ENCODE peak calls at places on chromosomes 4 and X, in ten cellular contexts. C is AG04450, I is tibial nerve, P is GM23338, S is colonic mucosa, O is transverse colon, Q is H1, G is cardiac muscle cell, U is BJ, J is astrocyte. V is an unnamed sample.

GRCh38 chr4:146525754-146526153 is 4.0 kb upstream of the SLC10A7 start:
- DNase-seq in O (no peak), S (no peak), I (no peak), U (no peak), P (no peak), G (no peak), J (no peak), Q (no peak), C (no peak), V (no peak)

GRCh38 chrX:41516995-41517660 is 70.0 kb downstream of the NYX start:
- DNase-seq in G (no peak), S (no peak), P (peak; percentile 17), U (no peak), O (no peak), I (no peak), Q (no peak), J (no peak), C (no peak), V (no peak)

GRCh38 chrX:54891573-54891972 is 29.1 kb upstream of the TRO start:
- DNase-seq in C (no peak), S (peak; percentile 31), O (peak; percentile 19), I (no peak), G (peak; percentile 64), J (peak; percentile 16), P (peak; percentile 46), U (no peak), Q (no peak), V (peak; percentile 46)

GRCh38 chrX:37955273-37955672 is 51.1 kb upstream of the SYTL5 start:
- DNase-seq in I (no peak), O (no peak), G (no peak), U (no peak), C (no peak), Q (no peak), J (no peak), S (no peak), P (no peak), V (no peak)

GRCh38 chr4:74886490-74886889 is 46.4 kb upstream of the PARM1 start:
- DNase-seq in U (peak; percentile 9), C (no peak), O (no peak), S (no peak), I (no peak), Q (no peak), G (peak; percentile 43), J (peak; percentile 47), P (no peak), V (no peak)

GRCh38 chrX:10103023-10103422 is 53.8 kb upstream of the CLCN4 start:
- DNase-seq in S (no peak), O (no peak), P (no peak), I (no peak), C (no peak), J (peak; percentile 60), Q (no peak), U (peak; percentile 85), G (peak; percentile 39), V (no peak)

GRCh38 chr4:80043534-80043933 is 29.5 kb downstream of the ANTXR2 start:
- DNase-seq in P (no peak), I (no peak), U (no peak), O (no peak), G (peak; percentile 68), C (no peak), Q (no peak), S (no peak), J (peak; percentile 6), V (no peak)

GRCh38 chr4:80265571-80266266 is 745 bp upstream of the FGF5 start:
- DNase-seq in S (no peak), U (peak; percentile 47), J (peak; percentile 84), P (peak; percentile 33), G (peak; percentile 54), I (no peak), Q (no peak), O (no peak), C (peak; percentile 51), V (no peak)

GRCh38 chrX:37060999-37061398 is 52.8 kb downstream of the FAM47C start:
- DNase-seq in S (no peak), Q (no peak), J (peak; percentile 6), C (peak; percentile 1), O (no peak), G (peak; percentile 62), I (no peak), P (peak; percentile 52), U (no peak), V (no peak)

GRCh38 chr4:189765271-189765670 is 175.4 kb upstream of the FRG1 start:
- DNase-seq in I (no peak), U (no peak), O (no peak), J (no peak), S (no peak), P (no peak), C (no peak), G (no peak), Q (no peak), V (no peak)

GRCh38 chr4:112173593-112174559 is 28.6 kb downstream of the FAM241A start:
- DNase-seq in Q (no peak), G (peak; percentile 34), J (no peak), U (no peak), C (no peak), I (no peak), P (no peak), O (peak; percentile 18), S (peak; percentile 27), V (no peak)

GRCh38 chrX:357693-358471 is 28.8 kb downstream of the PPP2R3B start:
- DNase-seq in G (peak; percentile 42), C (no peak), U (no peak), O (no peak), J (peak; percentile 66), Q (no peak), S (no peak), P (no peak), I (no peak), V (no peak)

GRCh38 chr4:37225778-37226177 is 18.8 kb upstream of the NWD2 start:
- DNase-seq in S (no peak), G (no peak), I (no peak), U (no peak), C (no peak), J (no peak), P (no peak), O (no peak), Q (no peak), V (no peak)

GRCh38 chr4:74874785-74875367 is 58.0 kb upstream of the PARM1 start:
- DNase-seq in Q (no peak), U (peak; percentile 4), C (peak; percentile 48), G (peak; percentile 91), O (no peak), I (no peak), S (peak; percentile 59), J (peak; percentile 64), P (peak; percentile 89), V (no peak)

GRCh38 chr4:8050555-8051206 is 107.9 kb downstream of the ABLIM2 start:
- DNase-seq in C (no peak), G (peak; percentile 78), P (peak; percentile 88), U (no peak), S (peak; percentile 42), O (peak; percentile 58), Q (peak; percentile 70), I (peak; percentile 59), J (peak; percentile 17), V (no peak)

GRCh38 chr4:104591505-104591904 is 96.8 kb upstream of the CXXC4 start:
- DNase-seq in S (no peak), J (no peak), I (no peak), U (no peak), P (peak; percentile 88), G (peak; percentile 44), O (peak; percentile 14), C (no peak), Q (peak; percentile 62), V (no peak)

GRCh38 chrX:46574337-46574940 is 874 bp downstream of the CHST7 start:
- DNase-seq in I (no peak), O (no peak), P (peak; percentile 38), S (no peak), G (peak; percentile 37), C (no peak), U (no peak), Q (peak; percentile 58), J (no peak), V (peak; percentile 57)

GRCh38 chrX:151873096-151873495 is 39.6 kb upstream of the MAGEA4 start:
- DNase-seq in G (no peak), O (no peak), U (no peak), Q (no peak), C (no peak), P (no peak), I (no peak), J (peak; percentile 28), S (no peak), V (no peak)
- H3K27me3 ChIP-seq in G (no peaks in the 10 kb centered on the region), O (no peaks in the 10 kb centered on the region), U (no peaks in the 10 kb centered on the region), Q (no peaks in the 10 kb centered on the region), C (no peaks in the 10 kb centered on the region), P (no peaks in the 10 kb centered on the region), I (no peaks in the 10 kb centered on the region), J (no peaks in the 10 kb centered on the region), S (no peaks in the 10 kb centered on the region), V (no peaks in the 10 kb centered on the region)

DNA sequence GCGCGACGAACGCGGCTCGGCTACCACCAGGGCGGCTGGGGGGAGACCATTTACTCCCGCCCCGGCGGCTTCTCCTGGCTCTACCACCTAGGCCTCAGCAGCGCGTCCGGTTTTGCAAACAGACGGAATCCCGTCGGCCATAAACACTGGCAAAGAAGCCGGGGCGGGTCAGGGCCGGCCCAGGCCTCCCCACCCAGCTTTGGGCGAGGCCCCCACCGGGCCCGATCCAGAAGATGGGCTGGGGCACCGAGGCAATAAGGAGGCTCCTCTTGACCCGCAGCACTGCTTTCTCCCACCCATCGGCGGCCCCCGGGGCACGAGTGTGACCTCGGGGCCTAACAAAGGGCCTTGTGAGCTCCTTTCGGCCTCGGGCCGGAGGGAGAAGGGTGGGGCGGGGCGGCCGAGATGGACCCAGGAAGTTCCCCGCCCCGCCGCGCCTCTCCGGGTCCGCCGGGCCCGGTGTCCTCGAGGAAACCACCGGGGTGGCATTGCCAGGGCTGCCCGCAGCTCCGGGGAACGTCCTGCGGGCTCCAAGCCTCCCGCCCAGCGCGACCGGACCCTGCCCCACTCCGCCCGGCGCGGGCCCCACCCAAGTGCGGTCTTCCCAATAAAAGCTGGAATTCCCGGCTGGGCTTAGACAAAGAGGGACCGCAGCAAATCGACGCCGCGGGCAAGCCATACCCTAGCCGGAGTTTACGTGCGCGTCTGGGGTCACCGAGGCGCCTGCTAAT is 5.9 kb downstream of the BCOR start:
- DNase-seq in I (no peak), G (no peak), S (peak; percentile 68), P (no peak), C (no peak), J (no peak), U (no peak), Q (peak; percentile 65), O (peak; percentile 68), V (no peak)
- H3K4me3 ChIP-seq in I (no peak overlapping the region), G (peak overlapping the region; percentile 8), S (peak overlapping the region; percentile 7), P (peak overlapping the region; percentile 55), C (no peak overlapping the region), J (no peak overlapping the region), U (no peak overlapping the region), Q (peak overlapping the region; percentile 53), O (peak overlapping the region; percentile 16), V (no peak overlapping the region)

DNA sequence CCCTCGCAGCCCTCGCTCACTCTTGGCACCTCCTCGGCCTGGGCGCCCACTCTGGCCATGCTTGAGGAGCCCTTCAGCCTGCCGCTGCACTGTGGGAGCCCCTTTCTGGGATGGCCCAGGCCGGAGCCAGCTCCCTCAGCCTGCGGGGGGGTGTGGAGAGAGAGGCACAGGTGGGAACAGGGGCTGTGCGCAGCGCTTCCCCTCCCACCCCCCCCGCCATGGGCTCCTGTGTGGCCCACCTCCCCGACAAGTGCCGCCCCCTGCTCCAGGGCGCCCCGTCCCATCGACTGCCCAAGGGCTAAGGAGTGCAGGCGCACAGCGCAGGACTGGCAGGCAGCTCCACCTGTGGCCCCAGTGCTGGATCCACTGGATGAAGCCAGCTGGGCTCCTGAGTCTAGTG is 220.2 kb downstream of the STPG2 start:
- DNase-seq in O (no peak), P (no peak), J (no peak), I (no peak), G (no peak), C (no peak), S (no peak), U (no peak), Q (no peak), V (no peak)
- H3K27me3 ChIP-seq in O (no peaks in the 10 kb centered on the region), P (no peaks in the 10 kb centered on the region), J (no peaks in the 10 kb centered on the region), I (no peaks in the 10 kb centered on the region), G (no peaks in the 10 kb centered on the region), C (no peaks in the 10 kb centered on the region), S (no peaks in the 10 kb centered on the region), U (no peaks in the 10 kb centered on the region), Q (no peaks in the 10 kb centered on the region), V (no peaks in the 10 kb centered on the region)

GRCh38 chr4:25161599-25161960 is 1.3 kb upstream of the SEPSECS start:
- DNase-seq in G (no peak), O (no peak), S (no peak), I (no peak), U (no peak), P (no peak), Q (no peak), C (no peak), J (peak; percentile 27), V (no peak)
- H3K4me3 ChIP-seq in G (peak overlapping the region; percentile 52), O (peak overlapping the region; percentile 97), S (peak overlapping the region; percentile 86), I (peak overlapping the region; percentile 94), U (peak overlapping the region; percentile 77), P (peak overlapping the region; percentile 67), Q (no peak overlapping the region), C (peak overlapping the region; percentile 89), J (peak overlapping the region; percentile 88), V (peak overlapping the region; percentile 96)